ENCODE peak calls at places on chromosomes 5 and 9, in eight cellular contexts. Z is mesenchymal stem cell; S is fibroblast of villous mesenchyme; N is activated T-cell treated with anti-CD3 and anti-CD28 coated beads, Interleukin-2, amount 50 U/mL, for 24 hours; Q is T follicular helper cell; G is EL; M is CD8-positive, alpha-beta T cell; B is stimulated activated CD4-positive, alpha-beta T cell treated with anti-CD3 and anti-CD28 coated beads, Interleukin-1b, Interleukin-23, amount 100 ng/mL, for 1 hour. O is an unnamed sample.

GRCh38 chr5:67985686-67986387 is 229.7 kb upstream of the PIK3R1 start:
- DNase-seq in B (no peak), G (no peak), Q (no peak), S (peak; percentile 47), M (no peak), Z (no peak), N (no peak), O (peak; percentile 24)

GRCh38 chr5:174751154-174751990 is 27.0 kb downstream of the MSX2 start:
- DNase-seq in Q (no peak), N (no peak), B (no peak), S (no peak), G (peak; percentile 20), M (no peak), Z (peak; percentile 11), O (no peak)

GRCh38 chr5:79837707-79838620 is 148.3 kb downstream of the CMYA5 start:
- DNase-seq in Z (no peak), S (peak; percentile 6), N (no peak), M (peak; percentile 34), Q (no peak), B (no peak), G (no peak), O (no peak)

GRCh38 chr5:137332296-137332695 is 166.8 kb downstream of the SPOCK1 start:
- DNase-seq in Z (no peak), S (no peak), Q (no peak), N (no peak), G (no peak), B (no peak), M (no peak), O (no peak)

GRCh38 chr5:112554089-112554977 is 135.3 kb upstream of the EPB41L4A start:
- DNase-seq in Z (no peak), Q (no peak), N (no peak), G (peak; percentile 21), M (no peak), S (no peak), B (no peak), O (peak; percentile 19)

GRCh38 chr9:71552480-71552879 is 215.8 kb downstream of the CEMIP2 start:
- DNase-seq in N (no peak), Z (no peak), G (no peak), S (no peak), B (no peak), Q (no peak), M (no peak), O (no peak)

GRCh38 chr9:8382777-8383527 is 583.4 kb upstream of the DMAC1 start:
- DNase-seq in G (no peak), B (no peak), N (no peak), Q (no peak), S (no peak), M (no peak), Z (no peak), O (no peak)

GRCh38 chr5:111299067-111299481 is 74.9 kb downstream of the CAMK4 start:
- DNase-seq in B (no peak), G (no peak), Q (no peak), Z (no peak), M (no peak), S (no peak), N (no peak), O (peak; percentile 7)

GRCh38 chr5:39760385-39761198 is 335.8 kb upstream of the DAB2 start:
- DNase-seq in N (no peak), Q (no peak), S (peak; percentile 96), G (peak; percentile 96), B (no peak), M (no peak), Z (peak; percentile 96), O (peak; percentile 96)

GRCh38 chr5:96794757-96795156 is 13.0 kb downstream of the ERAP1 start:
- DNase-seq in N (peak; percentile 52), Z (no peak), B (no peak), Q (no peak), G (no peak), S (no peak), M (peak; percentile 65), O (no peak)

GRCh38 chr5:154461531-154461930 is 15.7 kb downstream of the SAP30L start:
- DNase-seq in Z (peak; percentile 61), M (no peak), S (peak; percentile 44), G (no peak), N (no peak), Q (no peak), B (no peak), O (peak; percentile 60)

GRCh38 chr5:179860301-179860700 is 1.7 kb upstream of the MRNIP start:
- DNase-seq in G (no peak), M (no peak), Q (no peak), B (no peak), Z (no peak), S (no peak), N (no peak), O (no peak)

GRCh38 chr9:131274674-131275331 is 1.5 kb downstream of the FAM78A start:
- DNase-seq in M (peak; percentile 63), Z (no peak), Q (no peak), G (no peak), B (no peak), N (peak; percentile 67), S (no peak), O (no peak)

GRCh38 chr9:118961857-118962256 is 407.4 kb downstream of the BRINP1 start:
- DNase-seq in B (no peak), M (no peak), N (no peak), G (peak; percentile 86), Q (no peak), S (peak; percentile 48), Z (peak; percentile 81), O (peak; percentile 9)

GRCh38 chr5:172113036-172113435 is 75.0 kb downstream of the STK10 start:
- DNase-seq in Z (no peak), G (no peak), B (peak; percentile 26), M (peak; percentile 85), Q (peak; percentile 56), N (peak; percentile 72), S (peak; percentile 18), O (no peak)

GRCh38 chr9:22065431-22065830 is 56.3 kb upstream of the CDKN2B start:
- DNase-seq in G (no peak), S (no peak), B (no peak), M (no peak), Q (no peak), Z (no peak), N (no peak), O (no peak)

GRCh38 chr5:43482490-43483064 is 1.1 kb downstream of the TMEM267 start:
- DNase-seq in N (no peak), B (no peak), Z (no peak), G (peak; percentile 57), S (peak; percentile 8), Q (no peak), M (no peak), O (peak; percentile 25)

GRCh38 chr5:165457854-165458481 is 1952.5 kb downstream of the MAT2B start:
- DNase-seq in Z (peak; percentile 61), G (no peak), S (peak; percentile 46), M (no peak), Q (no peak), N (no peak), B (no peak), O (peak; percentile 65)

GRCh38 chr5:96763012-96763411 is 44.7 kb downstream of the ERAP1 start:
- DNase-seq in Z (peak; percentile 37), G (no peak), B (no peak), N (no peak), S (peak; percentile 85), Q (no peak), M (no peak), O (no peak)

GRCh38 chr9:113694912-113695900 is 180.9 kb upstream of the ZNF618 start:
- DNase-seq in Q (no peak), B (no peak), N (no peak), M (no peak), G (no peak), Z (no peak), S (no peak), O (no peak)

GRCh38 chr5:177133119-177133844 is at the start of gene NSD1:
- DNase-seq in B (peak; percentile 88), G (peak; percentile 91), M (peak; percentile 93), Q (peak; percentile 85), S (peak; percentile 80), N (peak; percentile 94), Z (peak; percentile 78), O (peak; percentile 65)

GRCh38 chr5:158609729-158610128 is 490.0 kb downstream of the EBF1 start:
- DNase-seq in Z (no peak), B (no peak), Q (no peak), G (peak; percentile 74), M (no peak), N (no peak), S (no peak), O (no peak)

GRCh38 chr9:88370346-88370745 is 17.9 kb upstream of the SPIN1 start:
- DNase-seq in Z (peak; percentile 16), S (no peak), B (no peak), G (peak; percentile 44), M (no peak), Q (no peak), N (no peak), O (no peak)

GRCh38 chr5:149700347-149700746 is 29.8 kb upstream of the PPARGC1B start:
- DNase-seq in M (no peak), G (no peak), Z (no peak), S (no peak), N (no peak), Q (no peak), B (no peak), O (no peak)

GRCh38 chr5:6158974-6159863 is 219.1 kb downstream of the MED10 start:
- DNase-seq in Q (no peak), N (no peak), G (peak; percentile 96), S (peak; percentile 76), B (no peak), M (no peak), Z (no peak), O (peak; percentile 93)

GRCh38 chr9:35728041-35728971 is 3.7 kb downstream of the TLN1 start:
- DNase-seq in S (peak; percentile 88), G (peak; percentile 97), Q (no peak), Z (peak; percentile 86), B (no peak), N (peak; percentile 56), M (no peak), O (peak; percentile 94)

GRCh38 chr5:67047180-67047579 is 149.4 kb downstream of the CD180 start:
- DNase-seq in Q (no peak), N (no peak), S (no peak), G (no peak), M (no peak), Z (no peak), B (no peak), O (no peak)

GRCh38 chr5:168987540-168988300 is 313.2 kb downstream of the SLIT3 start:
- DNase-seq in N (peak; percentile 68), Z (peak; percentile 61), S (peak; percentile 67), B (peak; percentile 39), M (peak; percentile 57), Q (peak; percentile 19), G (peak; percentile 64), O (peak; percentile 77)

GRCh38 chr5:10719965-10720364 is 41.1 kb downstream of the DAP start:
- DNase-seq in Z (peak; percentile 86), M (no peak), N (no peak), Q (no peak), S (peak; percentile 55), G (peak; percentile 98), B (no peak), O (peak; percentile 96)

GRCh38 chr5:77396017-77396416 is 96.1 kb downstream of the WDR41 start:
- DNase-seq in M (no peak), Q (no peak), N (no peak), S (no peak), G (no peak), B (no peak), Z (no peak), O (no peak)

GRCh38 chr9:37575511-37575914 is 667 bp downstream of the FBXO10 start:
- DNase-seq in S (peak; percentile 18), G (no peak), Z (peak; percentile 39), M (no peak), Q (no peak), B (no peak), N (no peak), O (no peak)

GRCh38 chr9:95626885-95627558 is 110.3 kb upstream of the PTCH1 start:
- DNase-seq in Z (peak; percentile 21), B (no peak), G (peak; percentile 41), N (peak; percentile 62), S (no peak), Q (no peak), M (no peak), O (no peak)

GRCh38 chr9:68538200-68538599 is 2.5 kb downstream of the TMEM252 start:
- DNase-seq in G (no peak), Q (no peak), S (no peak), N (no peak), M (no peak), B (no peak), Z (peak; percentile 64), O (no peak)

GRCh38 chr5:123035320-123035949 is 1.1 kb downstream of the PPIC start:
- DNase-seq in Z (peak; percentile 53), B (no peak), G (peak; percentile 57), S (peak; percentile 28), M (no peak), N (peak; percentile 30), Q (no peak), O (peak; percentile 49)

O was measured in cardiac fibroblast.